ENCODE peak calls at places on chromosomes 11 and 22, in seven cellular contexts. A is A549; O is GM23248; V is stimulated activated CD8-positive, alpha-beta memory T cell treated with anti-CD3 and anti-CD28 coated beads, Interleukin-15, amount 100 ng/mL, for 24 hours; N is H54; J is M059J; Y is naive thymus-derived CD4-positive, alpha-beta T cell. S is an unnamed sample.

GRCh38 chr22:29621761-29622526 is 18.5 kb downstream of the NF2 start:
- DNase-seq in A (peak; percentile 86), J (peak; percentile 98), Y (no peak), O (peak; percentile 96), N (peak; percentile 14), V (no peak), S (no peak)

GRCh38 chr11:109892321-109892794 is 200.8 kb upstream of the ZC3H12C start:
- DNase-seq in A (no peak), Y (no peak), N (no peak), O (no peak), J (peak; percentile 16), V (no peak), S (no peak)

GRCh38 chr11:61266602-61267001 is 25.6 kb downstream of the PGA5 start:
- DNase-seq in V (no peak), O (peak; percentile 38), J (no peak), N (peak; percentile 40), A (peak; percentile 40), Y (no peak), S (no peak)

GRCh38 chr22:46551321-46551720 is 13.9 kb upstream of the CELSR1 start:
- DNase-seq in O (no peak), A (no peak), J (no peak), N (no peak), V (no peak), Y (no peak), S (no peak)

GRCh38 chr22:29580200-29580810 is 608 bp downstream of the NIPSNAP1 start:
- DNase-seq in N (no peak), J (no peak), V (no peak), O (no peak), Y (no peak), A (no peak), S (no peak)

GRCh38 chr11:68077617-68078592 is 39.1 kb downstream of the TCIRG1 start:
- DNase-seq in Y (no peak), V (no peak), J (no peak), N (no peak), A (no peak), O (no peak), S (no peak)

GRCh38 chr22:50584106-50585096 is 1.8 kb upstream of the CHKB start:
- DNase-seq in Y (no peak), N (no peak), J (no peak), V (no peak), A (no peak), O (no peak), S (no peak)

GRCh38 chr11:11937957-11938356 is 70.5 kb downstream of the DKK3 start:
- DNase-seq in A (peak; percentile 26), J (peak; percentile 18), Y (no peak), V (no peak), N (no peak), O (peak; percentile 47), S (no peak)

GRCh38 chr11:119823077-119823476 is 94.1 kb upstream of the NECTIN1 start:
- DNase-seq in Y (no peak), V (no peak), O (no peak), J (no peak), A (no peak), N (no peak), S (no peak)

GRCh38 chr11:121964591-121964990 is 151.4 kb downstream of the BLID start:
- DNase-seq in O (peak; percentile 74), J (peak; percentile 87), A (peak; percentile 17), V (no peak), N (no peak), Y (no peak), S (no peak)

GRCh38 chr22:48886604-48887393 is 940.9 kb downstream of the BRD1 start:
- DNase-seq in V (no peak), A (no peak), Y (no peak), J (no peak), O (no peak), N (no peak), S (no peak)

GRCh38 chr22:46578251-46578823 is 40.9 kb upstream of the CELSR1 start:
- DNase-seq in A (no peak), N (no peak), Y (no peak), J (no peak), V (no peak), O (peak; percentile 26), S (no peak)

GRCh38 chr22:27220349-27220748 is 563.0 kb downstream of the MIAT start:
- DNase-seq in O (peak; percentile 94), N (no peak), V (no peak), Y (no peak), J (peak; percentile 91), A (no peak), S (no peak)

GRCh38 chr11:130549393-130549999 is 101.1 kb downstream of the ADAMTS15 start:
- DNase-seq in Y (no peak), N (no peak), A (peak; percentile 4), V (no peak), O (no peak), J (no peak), S (no peak)

GRCh38 chr11:82927264-82927880 is 25.8 kb downstream of the DDIAS start:
- DNase-seq in Y (no peak), A (peak; percentile 65), J (peak; percentile 68), V (no peak), O (peak; percentile 82), N (peak; percentile 37), S (peak; percentile 65)

GRCh38 chr11:2399488-2400068 is 972 bp upstream of the TSSC4 start:
- DNase-seq in A (peak; percentile 35), J (no peak), O (peak; percentile 64), N (peak; percentile 50), Y (peak; percentile 36), V (no peak), S (no peak)

GRCh38 chr11:47980093-47980906 is at the start of gene PTPRJ:
- DNase-seq in O (peak; percentile 71), J (peak; percentile 59), Y (peak; percentile 65), V (no peak), N (peak; percentile 74), A (peak; percentile 65), S (peak; percentile 73)

GRCh38 chr22:45677060-45677459 is 5.4 kb downstream of the ATXN10 start:
- DNase-seq in N (no peak), J (peak; percentile 33), O (no peak), V (no peak), Y (no peak), A (no peak), S (no peak)

GRCh38 chr11:36253238-36253637 is 36.0 kb downstream of the COMMD9 start:
- DNase-seq in O (no peak), N (no peak), Y (no peak), A (no peak), J (no peak), V (no peak), S (no peak)

GRCh38 chr11:85318573-85318972 is 308.6 kb downstream of the DLG2 start:
- DNase-seq in J (no peak), N (no peak), Y (no peak), V (no peak), A (no peak), O (no peak), S (no peak)

GRCh38 chr11:74633406-74634393 is 41.3 kb downstream of the POLD3 start:
- DNase-seq in Y (no peak), O (no peak), V (no peak), J (no peak), N (no peak), A (no peak), S (no peak)

GRCh38 chr11:107446822-107447431 is 10.7 kb downstream of the CWF19L2 start:
- DNase-seq in A (no peak), V (no peak), N (no peak), O (no peak), Y (no peak), J (no peak), S (no peak)

GRCh38 chr11:44994753-44995152 is 44.1 kb upstream of the TP53I11 start:
- DNase-seq in J (no peak), V (no peak), O (no peak), A (no peak), Y (no peak), N (no peak), S (no peak)

GRCh38 chr22:45014658-45015057 is 4.9 kb upstream of the PHF21B start:
- DNase-seq in A (no peak), V (no peak), N (no peak), Y (no peak), J (no peak), O (no peak), S (no peak)

GRCh38 chr11:10418259-10418949 is 36.7 kb upstream of the AMPD3 start:
- DNase-seq in V (no peak), Y (no peak), A (no peak), O (peak; percentile 86), N (no peak), J (no peak), S (no peak)

GRCh38 chr11:119173453-119173852 is 4.9 kb downstream of the NLRX1 start:
- DNase-seq in A (no peak), Y (no peak), V (no peak), N (no peak), O (no peak), J (no peak), S (no peak)

GRCh38 chr22:27662359-27663030 is 139.1 kb downstream of the MN1 start:
- DNase-seq in J (no peak), N (no peak), V (no peak), A (no peak), O (no peak), Y (no peak), S (no peak)

GRCh38 chr11:14310696-14311095 is 48.3 kb downstream of the RRAS2 start:
- DNase-seq in A (no peak), N (no peak), J (peak; percentile 29), O (peak; percentile 55), Y (no peak), V (no peak), S (no peak)

GRCh38 chr11:118277312-118277711 is 13.2 kb upstream of the MPZL2 start:
- DNase-seq in O (peak; percentile 36), Y (no peak), J (peak; percentile 84), N (peak; percentile 19), A (no peak), V (no peak), S (no peak)

GRCh38 chr22:47134222-47134621 is 371.8 kb downstream of the TBC1D22A start:
- DNase-seq in A (no peak), N (no peak), O (no peak), Y (no peak), J (no peak), V (no peak), S (no peak)

GRCh38 chr11:45926536-45927331 is 4.3 kb downstream of the LARGE2 start:
- DNase-seq in A (no peak), O (no peak), J (no peak), V (no peak), N (no peak), Y (no peak), S (no peak)

GRCh38 chr22:49924113-49924833 is 5.8 kb downstream of the CRELD2 start:
- DNase-seq in Y (no peak), J (no peak), A (no peak), O (no peak), V (no peak), N (no peak), S (no peak)

GRCh38 chr22:46107089-46107664 is 43.1 kb upstream of the PPARA start:
- DNase-seq in O (peak; percentile 44), V (no peak), J (no peak), N (no peak), Y (no peak), A (no peak), S (no peak)

GRCh38 chr22:20146777-20147176 is 4.1 kb downstream of the CCDC188 start:
- DNase-seq in A (no peak), Y (no peak), O (no peak), N (no peak), V (no peak), J (no peak), S (no peak)

GRCh38 chr22:28820885-28821284 is 20.5 kb upstream of the XBP1 start:
- DNase-seq in J (no peak), O (no peak), N (no peak), A (no peak), Y (no peak), V (no peak), S (no peak)